ENCODE peak calls at places on chromosomes 11 and 22, in four cellular contexts. One of them, this sample, is unnamed.

GRCh38 chr22:50304528-50305392 is 2.7 kb downstream of the PLXNB2 start:
- DNase-seq in ovary: no peak
- DNase-seq in cardiac muscle cell: no peak
- DNase-seq in adrenal gland: peak; percentile 64
- DNase-seq in this sample: no peak

GRCh38 chr11:3853935-3854659 is 1.4 kb upstream of the STIM1 start:
- DNase-seq in ovary: no peak
- DNase-seq in cardiac muscle cell: no peak
- DNase-seq in adrenal gland: peak; percentile 40
- DNase-seq in this sample: peak; percentile 83

GRCh38 chr11:88886796-88887195 is 179.0 kb downstream of the GRM5 start:
- DNase-seq in ovary: no peak
- DNase-seq in cardiac muscle cell: peak; percentile 1
- DNase-seq in adrenal gland: no peak
- DNase-seq in this sample: peak; percentile 3

GRCh38 chr11:4044971-4045646 is 49.5 kb upstream of the RRM1 start:
- DNase-seq in ovary: no peak
- DNase-seq in cardiac muscle cell: no peak
- DNase-seq in adrenal gland: no peak
- DNase-seq in this sample: no peak

GRCh38 chr11:77966338-77966737 is 28.1 kb downstream of the INTS4 start:
- DNase-seq in ovary: no peak
- DNase-seq in cardiac muscle cell: no peak
- DNase-seq in adrenal gland: no peak
- DNase-seq in this sample: no peak

GRCh38 chr11:94149435-94149834 is 20.8 kb downstream of the PANX1 start:
- DNase-seq in ovary: no peak
- DNase-seq in cardiac muscle cell: no peak
- DNase-seq in adrenal gland: no peak
- DNase-seq in this sample: no peak

GRCh38 chr11:45736424-45736823 is 68.5 kb upstream of the SLC35C1 start:
- DNase-seq in ovary: no peak
- DNase-seq in cardiac muscle cell: no peak
- DNase-seq in adrenal gland: peak; percentile 42
- DNase-seq in this sample: no peak

GRCh38 chr22:50313600-50313999 is 6.2 kb upstream of the PLXNB2 start:
- DNase-seq in ovary: no peak
- DNase-seq in cardiac muscle cell: no peak
- DNase-seq in adrenal gland: no peak
- DNase-seq in this sample: no peak

GRCh38 chr11:57649826-57650738 is at the start of gene YPEL4:
- DNase-seq in ovary: peak; percentile 82
- DNase-seq in cardiac muscle cell: peak; percentile 63
- DNase-seq in adrenal gland: peak; percentile 70
- DNase-seq in this sample: peak; percentile 63

GRCh38 chr11:57647368-57647767 is 2.3 kb downstream of the YPEL4 start:
- DNase-seq in ovary: peak; percentile 43
- DNase-seq in cardiac muscle cell: peak; percentile 41
- DNase-seq in adrenal gland: no peak
- DNase-seq in this sample: no peak

GRCh38 chr11:57647960-57648776 is 1.5 kb downstream of the YPEL4 start:
- DNase-seq in ovary: no peak
- DNase-seq in cardiac muscle cell: peak; percentile 26
- DNase-seq in adrenal gland: no peak
- DNase-seq in this sample: no peak

GRCh38 chr11:57650739-57651090 is 1.0 kb upstream of the YPEL4 start:
- DNase-seq in ovary: no peak
- DNase-seq in cardiac muscle cell: no peak
- DNase-seq in adrenal gland: no peak
- DNase-seq in this sample: no peak

GRCh38 chr11:57648791-57649735 is 649 bp downstream of the YPEL4 start:
- DNase-seq in ovary: peak; percentile 52
- DNase-seq in cardiac muscle cell: peak; percentile 37
- DNase-seq in adrenal gland: peak; percentile 16
- DNase-seq in this sample: no peak
- H3K4me3 ChIP-seq in ovary: peak overlapping the region; percentile 47
- H3K4me3 ChIP-seq in cardiac muscle cell: peak overlapping the region; percentile 26
- H3K4me3 ChIP-seq in adrenal gland: no peak overlapping the region
- H3K4me3 ChIP-seq in this sample: peak overlapping the region; percentile 71

DNA sequence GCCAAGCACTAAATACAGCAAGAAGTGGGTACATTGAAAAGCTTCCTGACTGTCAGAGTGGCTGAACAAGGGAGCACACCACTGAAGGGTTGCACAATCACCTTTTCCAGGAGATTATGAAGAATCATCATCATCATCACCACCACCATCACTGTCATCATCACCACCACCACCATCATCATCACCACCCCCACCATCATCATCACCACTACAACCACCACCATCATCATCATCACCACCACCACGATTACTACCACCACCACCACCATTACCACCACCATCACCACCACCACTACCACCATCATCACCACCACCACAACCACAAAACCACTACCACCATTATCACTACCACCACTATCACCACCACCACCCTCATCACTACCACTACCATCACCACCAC is 147.9 kb upstream of the TBCEL start:
- DNase-seq in ovary: no peak
- DNase-seq in cardiac muscle cell: no peak
- DNase-seq in adrenal gland: no peak
- DNase-seq in this sample: no peak
- H3K4me1 ChIP-seq in ovary: peaks cover 2% of the 10 kb centered on the region
- H3K4me1 ChIP-seq in cardiac muscle cell: peaks cover 6% of the 10 kb centered on the region
- H3K4me1 ChIP-seq in adrenal gland: no peaks in the 10 kb centered on the region
- H3K4me1 ChIP-seq in this sample: no peaks in the 10 kb centered on the region

GRCh38 chr11:1745701-1746320 is 4.6 kb downstream of the IFITM10 start:
- DNase-seq in ovary: no peak
- DNase-seq in cardiac muscle cell: no peak
- DNase-seq in adrenal gland: no peak
- DNase-seq in this sample: no peak
- H3K4me3 ChIP-seq in ovary: no peak overlapping the region
- H3K4me3 ChIP-seq in cardiac muscle cell: no peak overlapping the region
- H3K4me3 ChIP-seq in adrenal gland: no peak overlapping the region
- H3K4me3 ChIP-seq in this sample: no peak overlapping the region

DNA sequence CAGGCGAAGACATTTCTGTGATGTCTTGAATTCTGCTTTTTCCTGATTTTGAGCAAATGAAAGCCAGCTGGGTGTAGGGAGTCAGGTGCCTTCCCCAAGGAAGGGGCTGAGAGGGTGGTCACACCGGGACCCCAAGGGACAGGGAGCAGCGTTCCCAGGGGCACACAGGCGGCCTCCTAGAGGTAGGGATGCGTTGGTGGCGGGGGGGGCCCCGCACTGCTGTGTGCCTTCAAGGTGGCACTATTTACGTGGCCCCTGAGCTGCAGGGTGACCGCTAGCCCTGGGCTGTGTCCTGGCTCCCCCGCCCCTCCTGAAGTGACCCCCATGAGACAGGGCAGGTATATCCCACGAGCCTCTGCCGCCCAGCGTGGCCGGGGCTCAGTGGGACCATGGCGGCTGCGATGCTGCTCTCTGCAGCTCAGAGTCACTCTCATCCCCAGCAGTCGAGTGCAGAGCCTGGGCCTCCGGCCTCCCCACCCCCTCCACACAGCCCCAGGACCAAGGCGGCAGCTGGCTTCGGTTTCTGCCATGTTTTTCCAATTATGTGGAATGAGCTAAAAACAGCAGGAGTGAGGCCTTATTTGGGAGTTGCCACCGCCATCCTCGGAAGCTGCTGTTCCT is 60.9 kb downstream of the LRP5 start:
- DNase-seq in ovary: peak; percentile 58
- DNase-seq in cardiac muscle cell: no peak
- DNase-seq in adrenal gland: no peak
- DNase-seq in this sample: no peak
- H3K4me1 ChIP-seq in ovary: peaks cover 18% of the 10 kb centered on the region
- H3K4me1 ChIP-seq in cardiac muscle cell: peaks cover 11% of the 10 kb centered on the region
- H3K4me1 ChIP-seq in adrenal gland: peaks cover 69% of the 10 kb centered on the region
- H3K4me1 ChIP-seq in this sample: no peaks in the 10 kb centered on the region

GRCh38 chr11:128516467-128516778 is 70.9 kb downstream of the ETS1 start:
- DNase-seq in ovary: no peak
- DNase-seq in cardiac muscle cell: no peak
- DNase-seq in adrenal gland: no peak
- DNase-seq in this sample: peak; percentile 47

GRCh38 chr11:128515766-128516466 is 71.4 kb downstream of the ETS1 start:
- DNase-seq in ovary: no peak
- DNase-seq in cardiac muscle cell: no peak
- DNase-seq in adrenal gland: no peak
- DNase-seq in this sample: peak; percentile 6

GRCh38 chr11:128518493-128519207 is 68.7 kb downstream of the ETS1 start:
- DNase-seq in ovary: no peak
- DNase-seq in cardiac muscle cell: no peak
- DNase-seq in adrenal gland: no peak
- DNase-seq in this sample: no peak

GRCh38 chr11:128517457-128518230 is 69.7 kb downstream of the ETS1 start:
- DNase-seq in ovary: no peak
- DNase-seq in cardiac muscle cell: no peak
- DNase-seq in adrenal gland: no peak
- DNase-seq in this sample: no peak

GRCh38 chr11:128516886-128517285 is 70.5 kb downstream of the ETS1 start:
- DNase-seq in ovary: no peak
- DNase-seq in cardiac muscle cell: no peak
- DNase-seq in adrenal gland: no peak
- DNase-seq in this sample: peak; percentile 1
- H3K4me3 ChIP-seq in ovary: no peak overlapping the region
- H3K4me3 ChIP-seq in cardiac muscle cell: no peak overlapping the region
- H3K4me3 ChIP-seq in adrenal gland: no peak overlapping the region
- H3K4me3 ChIP-seq in this sample: peak overlapping the region; percentile 100

DNA sequence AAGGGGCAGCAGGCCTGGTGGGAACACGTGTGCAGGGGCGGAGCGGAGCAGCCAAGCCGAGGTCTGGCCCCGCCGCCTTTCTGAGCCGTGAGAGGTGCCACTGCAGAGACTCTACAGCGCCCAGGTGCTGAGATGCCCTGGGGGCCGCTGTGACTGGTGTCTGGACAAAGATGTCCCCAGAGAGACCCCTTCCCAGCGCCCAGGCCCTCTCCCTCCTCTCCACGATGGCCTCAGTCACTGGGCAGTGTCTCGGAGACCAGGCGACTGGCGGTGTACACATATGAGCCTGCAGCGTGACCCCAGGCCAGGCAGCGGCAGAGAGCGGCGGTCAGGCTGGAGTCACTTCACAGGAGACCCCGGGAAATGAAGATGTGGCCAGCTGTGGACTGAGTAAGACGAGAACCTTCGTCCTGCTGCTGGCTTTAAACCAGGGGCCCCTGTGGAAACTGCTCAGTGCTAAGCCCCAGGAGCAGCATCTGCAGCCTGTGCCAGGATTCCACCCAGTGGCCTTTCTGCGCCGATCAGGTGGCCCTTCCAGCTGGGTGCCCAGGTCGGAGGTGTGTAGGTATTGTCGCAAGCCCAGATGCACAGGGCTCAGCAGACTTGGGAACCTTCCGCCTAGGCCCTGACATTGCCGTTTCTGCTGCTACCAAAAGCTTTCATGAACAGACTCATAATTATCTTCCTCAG is 34.7 kb downstream of the MOB2 start:
- DNase-seq in ovary: no peak
- DNase-seq in cardiac muscle cell: no peak
- DNase-seq in adrenal gland: no peak
- DNase-seq in this sample: no peak
- H3K4me1 ChIP-seq in ovary: no peaks in the 10 kb centered on the region
- H3K4me1 ChIP-seq in cardiac muscle cell: peaks cover 7% of the 10 kb centered on the region
- H3K4me1 ChIP-seq in adrenal gland: peaks cover 9% of the 10 kb centered on the region
- H3K4me1 ChIP-seq in this sample: no peaks in the 10 kb centered on the region

GRCh38 chr11:117820071-117820470 is 4.5 kb downstream of the FXYD2 start:
- DNase-seq in ovary: no peak
- DNase-seq in cardiac muscle cell: no peak
- DNase-seq in adrenal gland: no peak
- DNase-seq in this sample: no peak

GRCh38 chr11:117822522-117823033 is 2.0 kb downstream of the FXYD2 start:
- DNase-seq in ovary: no peak
- DNase-seq in cardiac muscle cell: no peak
- DNase-seq in adrenal gland: no peak
- DNase-seq in this sample: no peak

GRCh38 chr11:117820516-117820915 is 4.0 kb downstream of the FXYD2 start:
- DNase-seq in ovary: no peak
- DNase-seq in cardiac muscle cell: no peak
- DNase-seq in adrenal gland: no peak
- DNase-seq in this sample: no peak

GRCh38 chr11:117822031-117822521 is 2.5 kb downstream of the FXYD2 start:
- DNase-seq in ovary: no peak
- DNase-seq in cardiac muscle cell: peak; percentile 45
- DNase-seq in adrenal gland: peak; percentile 55
- DNase-seq in this sample: no peak

DNA sequence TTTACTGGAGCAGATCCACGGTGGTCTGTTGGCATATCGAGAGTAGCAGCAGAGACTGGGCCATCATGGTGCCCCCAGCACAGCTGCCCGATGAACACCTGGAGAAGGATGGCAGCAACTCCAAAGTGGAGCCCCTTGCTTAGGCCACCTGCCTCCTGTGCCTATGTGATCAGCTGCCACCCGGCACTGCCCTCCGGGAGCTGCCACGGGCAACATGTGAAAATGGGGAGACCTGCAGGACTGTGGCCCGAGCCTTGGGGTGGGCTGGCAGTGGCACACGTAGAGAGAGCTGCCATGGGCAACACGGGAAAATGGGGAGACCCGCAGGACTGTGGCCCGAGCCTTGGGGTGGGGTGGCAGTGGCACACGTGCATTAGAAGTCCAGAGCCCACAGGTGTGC is 3.1 kb downstream of the FXYD2 start:
- DNase-seq in ovary: no peak
- DNase-seq in cardiac muscle cell: no peak
- DNase-seq in adrenal gland: no peak
- DNase-seq in this sample: no peak
- H3K4me3 ChIP-seq in ovary: no peak overlapping the region
- H3K4me3 ChIP-seq in cardiac muscle cell: no peak overlapping the region
- H3K4me3 ChIP-seq in adrenal gland: no peak overlapping the region
- H3K4me3 ChIP-seq in this sample: no peak overlapping the region

DNA sequence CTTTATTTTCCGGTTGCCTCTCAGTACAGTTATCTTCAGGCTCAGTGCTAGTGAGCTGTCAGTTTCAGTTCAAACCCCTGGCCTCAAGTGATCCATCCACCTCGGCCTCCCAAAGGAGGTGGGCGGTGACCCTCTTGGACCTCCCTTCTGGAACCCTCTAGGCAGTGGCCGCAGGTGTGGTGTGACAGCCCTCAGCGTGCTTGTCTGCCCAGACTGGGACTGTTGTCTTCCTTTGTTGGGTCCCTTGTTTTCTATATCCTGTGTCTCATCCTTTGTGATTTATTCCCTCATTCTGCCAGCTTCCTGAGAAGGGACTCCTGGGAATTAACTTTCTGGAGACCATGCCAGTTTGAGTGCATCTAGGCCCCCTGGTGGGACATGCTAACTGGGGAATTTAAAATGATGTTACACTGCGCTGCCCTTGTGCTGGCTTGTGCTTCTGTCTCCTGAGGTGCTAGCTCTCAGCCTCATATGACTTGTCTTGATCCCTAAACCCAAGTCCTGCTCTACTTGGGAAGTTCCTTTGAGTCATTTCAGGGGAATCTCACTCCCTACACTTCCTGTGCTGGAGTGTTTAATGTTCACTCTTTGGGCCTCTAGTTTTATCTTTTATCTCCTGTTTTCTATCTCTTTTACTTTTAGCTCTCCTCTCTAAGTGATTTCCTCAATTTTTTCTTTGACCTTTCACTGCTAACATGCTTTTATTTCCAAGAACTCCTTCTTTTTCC is 19.4 kb downstream of the MED15 start:
- DNase-seq in ovary: no peak
- DNase-seq in cardiac muscle cell: no peak
- DNase-seq in adrenal gland: no peak
- DNase-seq in this sample: no peak
- H3K4me1 ChIP-seq in ovary: peaks cover 25% of the 10 kb centered on the region
- H3K4me1 ChIP-seq in cardiac muscle cell: peaks cover 46% of the 10 kb centered on the region
- H3K4me1 ChIP-seq in adrenal gland: peaks cover 57% of the 10 kb centered on the region
- H3K4me1 ChIP-seq in this sample: peaks cover 55% of the 10 kb centered on the region

This sample was measured in CD4-positive, CD25-positive, alpha-beta regulatory T cell.